ENCODE peak calls at places on chromosomes 6 and 20, in ten cellular contexts. One of them, this sample, is unnamed. For H3K4me1, the result is how much of the 10 kb centered on the place peaks cover.

GRCh38 chr6:2378891-2379652 is 133.7 kb upstream of the GMDS start:
- DNase-seq in BE2C: no peak
- DNase-seq in HCT116: peak
- DNase-seq in PC-9: peak
- DNase-seq in body of pancreas: no peak
- DNase-seq in heart right ventricle: no peak
- DNase-seq in heart left ventricle: no peak
- DNase-seq in colonic mucosa: no peak
- DNase-seq in Peyer's patch: no peak
- DNase-seq in tibial nerve: no peak
- DNase-seq in this sample: no peak

GRCh38 chr6:111918825-111919224 is 45.6 kb upstream of the FYN start:
- DNase-seq in heart right ventricle: peak
- DNase-seq in colonic mucosa: no peak
- DNase-seq in Peyer's patch: no peak
- DNase-seq in heart left ventricle: peak
- DNase-seq in tibial nerve: no peak
- DNase-seq in body of pancreas: peak
- DNase-seq in HCT116: no peak
- DNase-seq in PC-9: no peak
- DNase-seq in BE2C: no peak
- DNase-seq in this sample: no peak

GRCh38 chr6:53333439-53334408 is 15.0 kb downstream of the ELOVL5 start:
- DNase-seq in heart right ventricle: no peak
- DNase-seq in body of pancreas: no peak
- DNase-seq in HCT116: no peak
- DNase-seq in colonic mucosa: no peak
- DNase-seq in tibial nerve: no peak
- DNase-seq in BE2C: no peak
- DNase-seq in PC-9: no peak
- DNase-seq in Peyer's patch: no peak
- DNase-seq in heart left ventricle: no peak
- DNase-seq in this sample: no peak

GRCh38 chr6:73738367-73739028 is 42.5 kb downstream of the CD109 start:
- DNase-seq in tibial nerve: no peak
- DNase-seq in colonic mucosa: no peak
- DNase-seq in heart left ventricle: no peak
- DNase-seq in PC-9: no peak
- DNase-seq in Peyer's patch: no peak
- DNase-seq in heart right ventricle: no peak
- DNase-seq in body of pancreas: no peak
- DNase-seq in HCT116: no peak
- DNase-seq in BE2C: no peak
- DNase-seq in this sample: no peak

GRCh38 chr6:158026054-158026900 is 44.6 kb downstream of the SYNJ2 start:
- DNase-seq in BE2C: peak
- DNase-seq in HCT116: no peak
- DNase-seq in tibial nerve: peak
- DNase-seq in heart right ventricle: peak
- DNase-seq in body of pancreas: peak
- DNase-seq in heart left ventricle: peak
- DNase-seq in colonic mucosa: peak
- DNase-seq in Peyer's patch: peak
- DNase-seq in PC-9: peak
- DNase-seq in this sample: peak

GRCh38 chr6:83539678-83540077 is 27.3 kb downstream of the PRSS35 start:
- DNase-seq in colonic mucosa: no peak
- DNase-seq in heart left ventricle: no peak
- DNase-seq in body of pancreas: no peak
- DNase-seq in Peyer's patch: no peak
- DNase-seq in heart right ventricle: no peak
- DNase-seq in HCT116: no peak
- DNase-seq in PC-9: no peak
- DNase-seq in tibial nerve: no peak
- DNase-seq in BE2C: no peak
- DNase-seq in this sample: no peak

GRCh38 chr6:37893262-37893661 is 73.7 kb downstream of the ZFAND3 start:
- DNase-seq in BE2C: no peak
- DNase-seq in PC-9: no peak
- DNase-seq in colonic mucosa: no peak
- DNase-seq in heart right ventricle: no peak
- DNase-seq in tibial nerve: no peak
- DNase-seq in body of pancreas: no peak
- DNase-seq in Peyer's patch: no peak
- DNase-seq in heart left ventricle: no peak
- DNase-seq in HCT116: no peak
- DNase-seq in this sample: no peak

GRCh38 chr6:15936503-15936902 is 192.4 kb upstream of the MYLIP start:
- DNase-seq in Peyer's patch: no peak
- DNase-seq in colonic mucosa: no peak
- DNase-seq in PC-9: no peak
- DNase-seq in tibial nerve: no peak
- DNase-seq in HCT116: no peak
- DNase-seq in heart left ventricle: no peak
- DNase-seq in body of pancreas: no peak
- DNase-seq in heart right ventricle: no peak
- DNase-seq in BE2C: no peak
- DNase-seq in this sample: no peak

GRCh38 chr6:2990932-2991506 is 8.7 kb upstream of the NQO2 start:
- DNase-seq in heart left ventricle: no peak
- DNase-seq in colonic mucosa: no peak
- DNase-seq in tibial nerve: no peak
- DNase-seq in BE2C: no peak
- DNase-seq in heart right ventricle: no peak
- DNase-seq in Peyer's patch: no peak
- DNase-seq in body of pancreas: peak
- DNase-seq in PC-9: no peak
- DNase-seq in HCT116: no peak
- DNase-seq in this sample: no peak

GRCh38 chr6:89260832-89261231 is 43.7 kb upstream of the GABRR1 start:
- DNase-seq in colonic mucosa: no peak
- DNase-seq in heart left ventricle: no peak
- DNase-seq in BE2C: no peak
- DNase-seq in tibial nerve: no peak
- DNase-seq in heart right ventricle: no peak
- DNase-seq in HCT116: no peak
- DNase-seq in Peyer's patch: no peak
- DNase-seq in PC-9: no peak
- DNase-seq in body of pancreas: peak
- DNase-seq in this sample: no peak

GRCh38 chr6:170158296-170159039 is 132.4 kb downstream of the DLL1 start:
- DNase-seq in PC-9: no peak
- DNase-seq in body of pancreas: no peak
- DNase-seq in heart right ventricle: no peak
- DNase-seq in tibial nerve: no peak
- DNase-seq in BE2C: no peak
- DNase-seq in Peyer's patch: peak
- DNase-seq in heart left ventricle: no peak
- DNase-seq in HCT116: no peak
- DNase-seq in colonic mucosa: no peak
- DNase-seq in this sample: no peak

GRCh38 chr20:20228351-20228750 is 139.6 kb upstream of the INSM1 start:
- DNase-seq in body of pancreas: no peak
- DNase-seq in PC-9: no peak
- DNase-seq in heart left ventricle: no peak
- DNase-seq in colonic mucosa: no peak
- DNase-seq in HCT116: no peak
- DNase-seq in Peyer's patch: no peak
- DNase-seq in heart right ventricle: no peak
- DNase-seq in BE2C: no peak
- DNase-seq in tibial nerve: no peak
- DNase-seq in this sample: no peak

GRCh38 chr20:20229595-20229994 is 138.3 kb upstream of the INSM1 start:
- DNase-seq in heart right ventricle: no peak
- DNase-seq in tibial nerve: no peak
- DNase-seq in colonic mucosa: no peak
- DNase-seq in BE2C: no peak
- DNase-seq in HCT116: no peak
- DNase-seq in heart left ventricle: no peak
- DNase-seq in Peyer's patch: no peak
- DNase-seq in PC-9: no peak
- DNase-seq in body of pancreas: no peak
- DNase-seq in this sample: no peak

GRCh38 chr20:20230741-20231140 is 137.2 kb upstream of the INSM1 start:
- DNase-seq in HCT116: no peak
- DNase-seq in heart left ventricle: no peak
- DNase-seq in BE2C: no peak
- DNase-seq in body of pancreas: no peak
- DNase-seq in colonic mucosa: no peak
- DNase-seq in PC-9: no peak
- DNase-seq in tibial nerve: no peak
- DNase-seq in heart right ventricle: no peak
- DNase-seq in Peyer's patch: no peak
- DNase-seq in this sample: no peak

GRCh38 chr20:20233041-20233514 is 134.8 kb upstream of the INSM1 start:
- DNase-seq in BE2C: peak
- DNase-seq in Peyer's patch: no peak
- DNase-seq in heart right ventricle: no peak
- DNase-seq in PC-9: no peak
- DNase-seq in body of pancreas: no peak
- DNase-seq in tibial nerve: no peak
- DNase-seq in HCT116: no peak
- DNase-seq in heart left ventricle: no peak
- DNase-seq in colonic mucosa: no peak
- DNase-seq in this sample: no peak

DNA sequence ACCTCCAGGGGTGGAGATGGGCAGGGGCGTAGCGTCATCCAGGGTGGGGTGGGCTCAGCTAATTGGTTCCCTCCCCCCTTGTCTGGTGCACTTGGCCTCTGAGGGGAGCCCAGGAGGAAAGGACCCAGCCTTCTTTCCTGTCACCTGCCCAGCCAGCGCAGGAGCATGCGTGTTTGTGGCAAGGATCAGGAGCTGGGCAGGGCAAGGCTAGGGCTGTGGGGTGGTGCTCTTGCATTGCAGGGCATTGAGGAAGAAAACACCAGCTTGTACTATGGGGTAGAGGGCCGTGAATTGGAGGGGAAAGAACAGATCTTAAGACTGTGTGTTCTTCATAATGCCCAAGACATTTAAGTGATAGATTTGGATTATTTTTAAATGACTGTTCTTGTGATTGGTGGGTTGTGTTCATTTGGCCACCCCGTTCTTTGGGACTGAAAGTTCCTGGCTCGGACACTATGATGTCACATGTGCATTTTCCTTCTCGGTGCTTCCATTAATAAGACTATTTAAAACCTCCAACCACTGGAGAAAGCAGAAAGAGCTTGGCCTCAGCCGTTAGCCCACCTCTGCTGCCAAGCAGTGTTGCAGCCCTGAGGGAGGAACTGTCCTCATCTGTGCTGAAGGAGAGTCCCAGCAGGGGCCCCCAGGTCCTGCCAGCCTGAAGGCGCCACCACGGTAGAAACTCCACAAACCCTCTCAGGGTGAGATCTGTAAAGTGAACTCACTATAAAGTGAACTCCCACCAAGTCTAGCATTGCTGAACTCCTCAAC is 136.2 kb upstream of the INSM1 start:
- DNase-seq in Peyer's patch: no peak
- DNase-seq in tibial nerve: no peak
- DNase-seq in body of pancreas: no peak
- DNase-seq in BE2C: no peak
- DNase-seq in HCT116: no peak
- DNase-seq in colonic mucosa: no peak
- DNase-seq in heart left ventricle: no peak
- DNase-seq in heart right ventricle: no peak
- DNase-seq in PC-9: no peak
- DNase-seq in this sample: no peak
- H3K4me1 ChIP-seq in Peyer's patch: under half
- H3K4me1 ChIP-seq in tibial nerve: under half
- H3K4me1 ChIP-seq in body of pancreas: under half
- H3K4me1 ChIP-seq in BE2C: under half
- H3K4me1 ChIP-seq in HCT116: under half
- H3K4me1 ChIP-seq in colonic mucosa: under half
- H3K4me1 ChIP-seq in heart left ventricle: under half
- H3K4me1 ChIP-seq in heart right ventricle: under half
- H3K4me1 ChIP-seq in PC-9: under half
- H3K4me1 ChIP-seq in this sample: under half

GRCh38 chr6:121791396-121792315 is 356.2 kb downstream of the GJA1 start:
- DNase-seq in tibial nerve: no peak
- DNase-seq in body of pancreas: no peak
- DNase-seq in heart right ventricle: no peak
- DNase-seq in PC-9: no peak
- DNase-seq in colonic mucosa: no peak
- DNase-seq in Peyer's patch: no peak
- DNase-seq in BE2C: no peak
- DNase-seq in HCT116: no peak
- DNase-seq in heart left ventricle: no peak
- DNase-seq in this sample: no peak
- TF ChIP-seq CTCF in tibial nerve: no peak
- TF ChIP-seq CTCF in body of pancreas: no peak
- TF ChIP-seq CTCF in heart right ventricle: no peak
- TF ChIP-seq CTCF in PC-9: no peak
- TF ChIP-seq CTCF in colonic mucosa: no peak
- TF ChIP-seq CTCF in Peyer's patch: no peak
- TF ChIP-seq CTCF in BE2C: no peak
- TF ChIP-seq CTCF in HCT116: peak
- TF ChIP-seq CTCF in heart left ventricle: no peak
- TF ChIP-seq CTCF in this sample: no peak

GRCh38 chr6:154460306-154461071 is 50.0 kb downstream of the CNKSR3 start:
- DNase-seq in PC-9: no peak
- DNase-seq in HCT116: no peak
- DNase-seq in heart left ventricle: no peak
- DNase-seq in BE2C: no peak
- DNase-seq in body of pancreas: no peak
- DNase-seq in heart right ventricle: no peak
- DNase-seq in Peyer's patch: no peak
- DNase-seq in tibial nerve: no peak
- DNase-seq in colonic mucosa: no peak
- DNase-seq in this sample: no peak
- H3K4me3 ChIP-seq in PC-9: no peak
- H3K4me3 ChIP-seq in HCT116: no peak
- H3K4me3 ChIP-seq in heart left ventricle: no peak
- H3K4me3 ChIP-seq in BE2C: no peak
- H3K4me3 ChIP-seq in body of pancreas: no peak
- H3K4me3 ChIP-seq in heart right ventricle: no peak
- H3K4me3 ChIP-seq in Peyer's patch: no peak
- H3K4me3 ChIP-seq in tibial nerve: no peak
- H3K4me3 ChIP-seq in colonic mucosa: no peak
- H3K4me3 ChIP-seq in this sample: no peak

DNA sequence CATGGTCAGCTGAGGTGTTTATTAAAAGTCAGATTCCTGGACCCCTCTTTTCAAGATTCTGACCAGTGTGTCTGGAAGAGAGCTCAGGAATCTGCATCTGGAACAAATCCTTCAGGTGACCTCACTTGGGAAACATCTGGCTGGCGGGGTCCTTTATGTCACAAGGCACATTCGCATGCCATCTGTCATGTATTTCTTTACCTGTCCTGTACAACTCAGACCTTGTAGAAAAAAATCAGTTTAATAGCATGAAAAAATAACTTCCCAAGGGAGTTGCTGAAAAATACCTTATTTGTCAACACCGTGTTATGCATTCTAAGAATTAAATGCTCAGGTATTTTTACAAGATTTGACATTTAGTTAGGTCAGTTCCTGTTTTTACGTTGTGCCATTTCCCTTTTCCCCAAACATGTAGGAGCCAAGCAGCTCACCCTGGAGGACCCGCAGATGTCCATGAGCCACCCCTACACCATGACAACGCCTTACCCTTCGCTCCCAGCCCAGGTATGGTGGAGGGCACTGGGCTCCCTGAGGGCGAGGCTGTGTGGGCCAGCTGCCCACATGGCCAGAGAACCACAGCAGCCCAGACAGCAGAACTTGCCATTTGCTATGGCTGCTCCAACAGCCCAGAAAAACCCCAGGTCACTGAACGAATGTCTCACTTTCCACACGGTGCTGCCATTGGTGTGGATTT is 4.0 kb downstream of the IRF4 start:
- DNase-seq in BE2C: no peak
- DNase-seq in HCT116: no peak
- DNase-seq in heart left ventricle: no peak
- DNase-seq in heart right ventricle: no peak
- DNase-seq in Peyer's patch: no peak
- DNase-seq in PC-9: no peak
- DNase-seq in colonic mucosa: no peak
- DNase-seq in tibial nerve: no peak
- DNase-seq in body of pancreas: no peak
- DNase-seq in this sample: no peak
- H3K4me1 ChIP-seq in BE2C: under half
- H3K4me1 ChIP-seq in HCT116: under half
- H3K4me1 ChIP-seq in heart left ventricle: under half
- H3K4me1 ChIP-seq in heart right ventricle: under half
- H3K4me1 ChIP-seq in Peyer's patch: under half
- H3K4me1 ChIP-seq in PC-9: under half
- H3K4me1 ChIP-seq in colonic mucosa: under half
- H3K4me1 ChIP-seq in tibial nerve: under half
- H3K4me1 ChIP-seq in body of pancreas: under half
- H3K4me1 ChIP-seq in this sample: under half

This sample was measured in CD8-positive, alpha-beta T cell.